ENCODE peak calls at places on chromosomes 5 and 9, in four cellular contexts. E is CD4-positive, alpha-beta T cell; D is fibroblast of lung; Y is body of pancreas. O is an unnamed sample.

GRCh38 chr5:5229405-5229804 is 89.3 kb downstream of the ADAMTS16 start:
- DNase-seq in D (peak; percentile 86), Y (no peak), E (no peak), O (no peak)

GRCh38 chr5:73189816-73190451 is 16.9 kb downstream of the TMEM174 start:
- DNase-seq in Y (peak; percentile 23), D (peak; percentile 81), E (no peak), O (no peak)

GRCh38 chr5:77292026-77292757 is 81.7 kb downstream of the PDE8B start:
- DNase-seq in E (no peak), D (peak; percentile 78), Y (no peak), O (no peak)

GRCh38 chr9:33265211-33265885 is 499 bp downstream of the CHMP5 start:
- DNase-seq in Y (no peak), E (no peak), D (peak; percentile 2), O (no peak)

GRCh38 chr9:114086607-114087006 is 8.5 kb upstream of the AMBP start:
- DNase-seq in Y (no peak), E (no peak), D (no peak), O (no peak)

GRCh38 chr5:150553911-150554310 is 46.0 kb downstream of the NDST1 start:
- DNase-seq in E (no peak), Y (no peak), D (no peak), O (no peak)

GRCh38 chr5:151288180-151288579 is 15.4 kb downstream of the SLC36A3 start:
- DNase-seq in D (no peak), Y (no peak), E (no peak), O (no peak)

GRCh38 chr5:178357127-178357526 is 124.5 kb upstream of the PHYKPL start:
- DNase-seq in Y (no peak), E (no peak), D (no peak), O (no peak)

GRCh38 chr9:85569988-85570387 is 171.8 kb downstream of the AGTPBP1 start:
- DNase-seq in Y (no peak), D (peak; percentile 68), E (no peak), O (no peak)

GRCh38 chr5:115375922-115376321 is 79.5 kb upstream of the CCDC112 start:
- DNase-seq in E (no peak), D (no peak), Y (peak; percentile 30), O (no peak)

GRCh38 chr9:97384406-97385262 is 27.3 kb upstream of the TDRD7 start:
- DNase-seq in Y (no peak), E (no peak), D (no peak), O (no peak)

GRCh38 chr9:98775831-98776441 is 20.4 kb downstream of the ANKS6 start:
- DNase-seq in D (peak; percentile 62), E (no peak), Y (peak; percentile 29), O (peak; percentile 56)

GRCh38 chr9:34550681-34551270 is 28.0 kb upstream of the ENHO start:
- DNase-seq in E (no peak), Y (no peak), D (no peak), O (peak; percentile 53)

GRCh38 chr9:4371108-4371507 is 71.2 kb upstream of the GLIS3 start:
- DNase-seq in E (no peak), D (peak; percentile 98), Y (no peak), O (no peak)

GRCh38 chr9:38079410-38080105 is 10.5 kb upstream of the SHB start:
- DNase-seq in D (peak; percentile 68), E (no peak), Y (no peak), O (peak; percentile 62)

DNA sequence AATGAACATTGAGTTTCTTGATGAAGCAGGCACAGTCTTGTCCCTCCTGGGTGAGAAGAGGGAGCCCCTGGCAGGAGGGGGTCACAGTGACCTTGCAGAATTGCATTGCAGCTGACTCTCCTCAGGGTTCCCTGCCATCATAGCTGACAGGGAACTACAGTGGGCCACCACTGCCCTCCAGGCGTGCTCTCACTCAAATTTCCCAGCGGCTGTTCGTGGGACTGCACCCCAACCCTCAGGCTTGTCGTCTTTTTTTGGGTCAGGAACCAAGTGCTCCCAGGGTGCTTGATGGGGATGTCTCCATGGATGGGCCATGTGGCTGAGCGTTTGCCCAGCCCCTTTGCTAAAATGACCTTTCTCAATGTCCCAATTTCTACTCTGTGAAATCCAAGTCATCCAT is 215.8 kb downstream of the MELK start:
- DNase-seq in Y (no peak), D (no peak), E (no peak), O (no peak)
- TF ChIP-seq CTCF in Y (no peak), D (peak; percentile 15), E (peak; percentile 19), O (no peak)

DNA sequence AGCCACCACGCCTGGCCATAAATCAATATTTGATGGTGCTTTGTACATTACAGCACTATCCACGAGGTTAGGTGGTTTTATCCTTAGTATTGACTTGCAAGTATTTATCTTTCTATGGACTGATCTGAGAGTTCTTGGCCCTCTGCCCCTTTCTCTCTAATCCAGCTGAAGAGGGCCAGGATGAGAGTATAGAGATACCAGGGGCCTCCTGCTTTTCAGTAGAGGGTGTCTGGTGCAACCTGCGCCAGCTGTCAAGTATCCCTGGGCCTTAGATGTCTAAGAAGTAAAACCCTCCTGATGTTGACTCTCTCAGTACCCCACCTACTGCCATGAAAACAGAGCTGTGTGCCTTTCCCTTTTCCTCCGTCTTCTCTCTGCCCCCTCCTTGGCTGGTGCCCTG is 153.4 kb downstream of the SLIT3 start:
- DNase-seq in D (no peak), E (no peak), Y (no peak), O (no peak)
- H3K27ac ChIP-seq in D (no peak overlapping the region), E (no peak overlapping the region), Y (no peak overlapping the region), O (no peak overlapping the region)

GRCh38 chr5:156819967-156820581 is 30.0 kb upstream of the PPP1R2B start:
- DNase-seq in D (no peak), E (no peak), Y (no peak), O (no peak)

GRCh38 chr5:156819537-156819936 is 30.6 kb upstream of the PPP1R2B start:
- DNase-seq in D (no peak), E (no peak), Y (no peak), O (no peak)

GRCh38 chr5:156812959-156813358 is 37.1 kb upstream of the PPP1R2B start:
- DNase-seq in E (no peak), Y (no peak), D (no peak), O (no peak)

DNA sequence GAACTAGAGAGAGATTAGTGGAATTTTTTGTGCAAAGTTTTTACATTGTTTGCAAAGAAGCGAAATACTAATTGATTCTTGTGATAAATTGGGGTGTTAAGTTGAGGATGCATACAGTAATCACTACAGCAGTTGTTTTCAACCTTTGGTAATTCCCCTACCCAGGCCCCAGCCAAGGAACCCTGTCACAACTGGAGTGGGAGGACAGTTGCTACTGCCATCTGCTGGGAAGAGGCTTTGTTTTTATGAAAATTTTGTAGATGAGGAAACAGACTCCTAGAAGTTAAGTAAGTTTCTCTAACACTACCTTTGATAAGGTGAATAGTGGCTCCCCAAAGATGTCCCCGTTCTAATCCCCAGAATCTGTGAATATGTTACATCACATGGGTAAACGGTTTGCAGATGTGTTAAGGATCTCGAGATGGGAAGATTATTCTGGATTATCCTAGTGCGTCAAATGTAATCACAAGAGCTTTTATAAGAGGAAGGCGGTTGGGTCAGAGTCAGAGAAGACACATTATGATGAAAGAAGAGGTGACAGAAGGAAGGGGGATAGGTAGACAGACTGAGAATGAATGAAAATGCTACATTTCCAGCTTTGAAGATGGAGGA is 34.0 kb upstream of the PPP1R2B start:
- DNase-seq in Y (peak; percentile 45), E (no peak), D (peak; percentile 5), O (no peak)
- TF ChIP-seq CTCF in Y (peak; percentile 60), E (peak; percentile 15), D (peak; percentile 54), O (no peak)

DNA sequence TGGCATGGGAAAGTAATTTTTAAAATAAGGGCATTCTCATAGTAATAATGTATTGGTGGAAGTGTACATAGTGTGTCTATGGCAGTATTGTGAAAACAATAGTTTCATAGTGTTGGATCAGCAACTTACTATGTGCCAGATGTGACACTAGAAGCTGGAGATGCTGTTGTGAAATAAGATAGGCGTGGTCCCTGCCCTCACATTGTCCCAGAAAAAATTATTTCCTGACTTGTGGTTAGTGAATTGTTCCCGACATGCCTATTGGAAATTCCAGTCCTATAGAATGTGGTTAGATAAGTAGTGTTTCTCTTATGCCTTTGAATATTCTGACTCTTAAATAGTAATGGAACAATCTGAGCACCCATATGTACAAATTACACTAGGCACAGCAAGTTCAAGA is 55.3 kb upstream of the MTAP start:
- DNase-seq in E (no peak), D (peak; percentile 64), Y (no peak), O (no peak)
- H3K27ac ChIP-seq in E (no peak overlapping the region), D (no peak overlapping the region), Y (no peak overlapping the region), O (no peak overlapping the region)

GRCh38 chr5:96725257-96725656 is 63.1 kb downstream of the CAST start:
- DNase-seq in D (no peak), Y (no peak), E (no peak), O (no peak)

GRCh38 chr5:96726802-96727201 is 64.6 kb downstream of the CAST start:
- DNase-seq in Y (no peak), E (no peak), D (no peak), O (no peak)

GRCh38 chr5:96733771-96734498 is 71.8 kb downstream of the CAST start:
- DNase-seq in Y (no peak), E (no peak), D (peak; percentile 33), O (no peak)

GRCh38 chr5:96734871-96735325 is 72.7 kb downstream of the CAST start:
- DNase-seq in D (peak; percentile 78), Y (no peak), E (no peak), O (no peak)

DNA sequence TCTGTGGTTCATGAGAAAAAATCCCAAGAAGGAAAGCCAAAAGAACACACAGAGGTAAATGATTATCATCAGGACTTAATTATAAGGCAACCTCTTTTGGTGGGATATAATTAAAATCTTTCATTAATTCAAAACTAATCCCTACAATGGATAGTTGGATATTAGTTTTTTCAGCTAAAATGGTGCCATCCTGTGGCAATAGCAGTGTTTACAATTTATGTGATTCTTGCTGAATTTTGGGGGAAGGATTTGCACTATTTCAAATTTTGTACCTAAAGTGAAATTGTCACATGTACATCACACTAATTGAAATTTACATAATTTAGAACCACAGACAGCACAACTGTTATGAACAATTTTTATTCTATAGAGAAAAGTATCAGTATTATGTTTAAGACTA is 67.0 kb downstream of the CAST start:
- DNase-seq in D (no peak), Y (no peak), E (no peak), O (no peak)
- TF ChIP-seq CTCF in D (peak; percentile 1), Y (peak; percentile 38), E (peak; percentile 25), O (no peak)

DNA sequence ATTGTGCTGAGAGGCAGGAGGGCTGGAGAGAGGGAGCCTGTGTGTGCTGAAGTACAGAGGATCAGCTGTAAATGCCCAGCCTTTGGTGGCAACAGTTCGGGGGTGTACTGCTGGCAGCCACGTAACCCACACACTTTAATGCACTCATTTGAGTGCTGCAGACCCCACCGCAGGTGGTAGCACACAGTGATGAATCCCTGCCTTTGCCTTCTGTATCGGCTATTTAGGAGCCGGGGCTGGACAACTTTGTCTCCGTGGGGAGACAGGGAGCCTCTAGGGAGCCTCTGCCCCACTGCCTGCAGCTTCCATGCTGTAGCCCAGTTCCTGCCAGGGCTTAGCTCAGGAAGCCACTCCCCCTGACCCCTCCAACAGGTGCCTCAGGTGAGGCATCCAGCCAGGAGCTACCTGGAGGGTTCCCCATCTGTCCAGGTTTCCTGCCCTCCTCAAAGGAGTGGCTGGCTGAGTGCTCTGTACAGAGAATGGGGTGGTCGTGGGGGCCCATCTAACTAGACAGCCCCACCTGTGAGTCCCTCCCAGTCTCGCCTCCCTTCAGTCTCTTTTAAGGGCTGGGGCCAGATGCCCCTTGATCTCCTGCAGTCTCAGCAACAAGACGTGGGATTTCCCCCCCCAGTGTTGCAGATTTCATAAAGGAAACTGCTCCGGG is 44.5 kb downstream of the SECISBP2 start:
- DNase-seq in E (no peak), Y (no peak), D (no peak), O (no peak)
- H3K27ac ChIP-seq in E (no peak overlapping the region), Y (no peak overlapping the region), D (no peak overlapping the region), O (no peak overlapping the region)